ENCODE peak calls at places on chromosomes 5 and 9, in four cellular contexts. J is mucosa of descending colon, G is heart right ventricle, Z is cardiac muscle cell. A is an unnamed sample. For H3K36me3, the result is how much of the 10 kb centered on the place peaks cover.

GRCh38 chr5:54820346-54820745 is 165.0 kb downstream of the ESM1 start:
- DNase-seq in J (no peak), Z (no peak), G (no peak), A (no peak)

GRCh38 chr5:158976035-158976434 is 123.7 kb downstream of the EBF1 start:
- DNase-seq in J (no peak), G (no peak), Z (no peak), A (no peak)

GRCh38 chr9:94649100-94649855 is 10.0 kb upstream of the FBP1 start:
- DNase-seq in G (no peak), J (no peak), Z (no peak), A (no peak)

GRCh38 chr5:148839960-148840359 is 13.5 kb downstream of the ADRB2 start:
- DNase-seq in J (no peak), Z (no peak), G (no peak), A (no peak)

GRCh38 chr5:53167836-53168235 is 58.3 kb upstream of the MOCS2 start:
- DNase-seq in J (no peak), G (peak), Z (no peak), A (no peak)

GRCh38 chr5:407051-407450 is 35.9 kb upstream of the EXOC3 start:
- DNase-seq in J (no peak), Z (no peak), G (no peak), A (no peak)

GRCh38 chr5:77086611-77087483 is at the start of gene ZBED3:
- DNase-seq in J (peak), G (peak), Z (peak), A (peak)

GRCh38 chr9:110832916-110833315 is 164.3 kb downstream of the MUSK start:
- DNase-seq in Z (no peak), J (no peak), G (no peak), A (no peak)

GRCh38 chr5:76431779-76432178 is 28.7 kb downstream of the IQGAP2 start:
- DNase-seq in G (no peak), Z (no peak), J (no peak), A (no peak)

GRCh38 chr9:133238272-133238850 is 29.3 kb upstream of the OBP2B start:
- DNase-seq in G (peak), Z (peak), J (peak), A (peak)

GRCh38 chr9:137168907-137169763 is 716 bp downstream of the LRRC26 start:
- DNase-seq in Z (peak), G (no peak), J (no peak), A (no peak)

GRCh38 chr9:131678499-131679111 is 61.3 kb downstream of the RAPGEF1 start:
- DNase-seq in J (peak), Z (peak), G (peak), A (peak)

GRCh38 chr5:3639175-3639574 is 43.5 kb downstream of the IRX1 start:
- DNase-seq in G (no peak), J (no peak), Z (no peak), A (no peak)

GRCh38 chr5:125575561-125576504 is 829.4 kb upstream of the ZNF608 start:
- DNase-seq in Z (peak), J (peak), G (no peak), A (no peak)

GRCh38 chr5:141476132-141476909 is 555 bp downstream of the PCDHGC3 start:
- DNase-seq in J (peak), G (peak), Z (peak), A (peak)

GRCh38 chr5:10635257-10635860 is 71.5 kb downstream of the ANKRD33B start:
- DNase-seq in J (peak), Z (no peak), G (no peak), A (no peak)

GRCh38 chr5:125891326-125891725 is 531.9 kb upstream of the GRAMD2B start:
- DNase-seq in G (no peak), J (no peak), Z (no peak), A (no peak)

GRCh38 chr5:171207256-171207866 is 101.7 kb upstream of the TLX3 start:
- DNase-seq in G (no peak), J (no peak), Z (peak), A (no peak)

GRCh38 chr5:151825445-151825844 is 53.7 kb downstream of the G3BP1 start:
- DNase-seq in G (peak), Z (peak), J (no peak), A (no peak)

GRCh38 chr9:3040761-3041160 is 196.9 kb upstream of the PUM3 start:
- DNase-seq in J (no peak), Z (no peak), G (no peak), A (no peak)

GRCh38 chr5:91438871-91439270 is 55.8 kb upstream of the ARRDC3 start:
- DNase-seq in Z (no peak), G (no peak), J (no peak), A (no peak)

GRCh38 chr9:127589955-127590370 is 22.1 kb upstream of the STXBP1 start:
- DNase-seq in G (peak), J (no peak), Z (peak), A (peak)

GRCh38 chr5:90954951-90955635 is 396.5 kb downstream of the ADGRV1 start:
- DNase-seq in G (no peak), Z (no peak), J (no peak), A (no peak)

GRCh38 chr5:135833961-135834638 is 363 bp upstream of the SLC25A48 start:
- DNase-seq in J (no peak), G (no peak), Z (no peak), A (no peak)

GRCh38 chr5:126452477-126452876 is 29.3 kb downstream of the GRAMD2B start:
- DNase-seq in Z (no peak), G (no peak), J (no peak), A (no peak)

DNA sequence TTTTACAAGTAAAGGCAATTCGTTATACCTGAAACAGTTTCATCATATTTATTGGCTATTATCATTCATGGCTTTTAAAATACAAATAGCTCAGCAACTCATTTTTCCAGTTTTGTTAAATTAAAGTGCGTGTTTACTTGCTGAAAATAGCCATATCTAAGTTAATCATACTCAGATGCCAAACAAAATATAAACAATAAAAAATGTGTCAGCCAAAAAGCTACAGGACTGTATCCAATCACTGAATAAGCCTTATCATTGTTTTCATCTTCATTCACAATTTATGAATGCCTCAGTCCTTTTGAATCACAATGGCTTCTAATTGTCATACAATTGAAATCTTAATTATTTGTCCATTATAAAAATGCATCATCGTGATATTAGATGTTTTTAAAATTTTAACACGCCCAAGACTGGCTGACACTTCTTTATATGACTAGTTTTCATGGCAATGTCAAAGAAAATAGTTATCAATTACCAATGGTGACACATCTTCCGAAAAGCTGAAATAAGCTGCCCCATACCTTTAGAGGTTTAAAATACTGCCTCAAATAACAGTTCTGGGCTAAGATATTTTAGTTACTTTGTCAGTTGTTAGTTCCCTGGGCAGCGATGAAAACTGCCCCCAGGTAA is 1.9 kb downstream of the NFIB start:
- DNase-seq in J (no peak), Z (no peak), G (no peak), A (no peak)
- H3K4me3 ChIP-seq in J (no peak), Z (peak), G (peak), A (peak)

DNA sequence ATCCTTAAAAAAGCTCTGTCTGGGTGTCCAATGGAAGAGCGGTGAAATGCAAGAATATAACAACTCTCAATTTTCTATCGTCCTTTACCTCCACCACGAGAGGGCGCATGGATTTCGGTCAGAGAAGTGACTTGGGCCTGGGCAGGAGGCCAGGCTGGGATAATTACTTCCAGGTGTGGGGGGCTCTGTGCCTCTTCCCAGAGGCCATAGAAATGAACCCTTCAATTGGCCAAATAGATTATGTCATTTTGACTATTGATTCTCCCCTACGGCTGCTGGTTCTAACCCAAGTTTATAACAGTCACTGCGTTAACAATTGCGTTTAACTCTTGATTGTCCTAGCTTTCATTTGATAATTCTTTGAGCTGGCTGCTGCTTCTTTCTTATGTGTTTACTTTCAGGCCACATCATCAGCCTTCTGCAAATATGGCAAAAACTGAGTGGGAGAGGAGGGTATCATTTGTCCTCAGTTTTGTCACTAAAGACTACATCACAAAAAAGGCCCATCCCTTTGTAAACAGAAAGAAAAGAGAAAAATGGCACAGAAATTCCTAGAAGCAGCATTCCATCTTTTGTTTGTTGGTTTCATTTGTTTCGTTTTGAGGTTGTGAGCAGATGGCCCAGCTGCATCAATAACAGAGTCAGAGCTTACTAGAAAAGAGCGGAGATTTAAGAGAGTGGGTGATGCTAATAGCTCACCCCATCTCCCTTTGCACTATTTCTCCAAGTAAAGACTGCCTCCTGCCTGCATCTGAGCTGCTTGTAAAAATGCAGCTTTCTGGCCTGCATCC is 45.4 kb upstream of the ZFR start:
- DNase-seq in Z (peak), G (peak), J (peak), A (peak)
- H3K36me3 ChIP-seq in Z (under half), G (under half), J (under half), A (under half)

GRCh38 chr9:106287108-106287631 is 575.8 kb upstream of the ZNF462 start:
- DNase-seq in J (no peak), G (no peak), Z (no peak), A (no peak)

GRCh38 chr9:106288689-106289088 is 574.3 kb upstream of the ZNF462 start:
- DNase-seq in J (no peak), Z (no peak), G (no peak), A (no peak)

GRCh38 chr9:106284300-106284699 is 578.7 kb upstream of the ZNF462 start:
- DNase-seq in J (no peak), G (no peak), Z (peak), A (no peak)

DNA sequence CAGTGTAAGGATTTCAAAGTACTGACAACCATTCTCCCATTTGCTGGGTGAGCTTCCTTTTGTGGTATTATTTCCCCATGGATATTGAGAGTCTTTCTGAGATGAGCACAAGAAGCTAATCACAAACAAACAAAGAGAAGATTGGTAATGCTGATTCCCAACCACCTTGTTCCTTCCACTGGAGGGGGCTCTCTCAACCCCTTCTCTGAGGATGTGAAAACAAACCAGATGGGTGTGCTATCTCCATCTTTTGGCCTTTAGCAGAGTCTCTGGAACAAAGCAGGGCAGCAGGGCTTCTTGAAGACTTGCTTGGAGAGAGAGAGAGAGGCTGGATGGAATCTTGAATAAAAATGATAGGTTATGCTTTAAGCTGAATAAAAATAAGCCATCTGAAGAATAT is 576.7 kb upstream of the ZNF462 start:
- DNase-seq in G (no peak), J (no peak), Z (peak), A (no peak)
- H3K4me3 ChIP-seq in G (no peak), J (no peak), Z (no peak), A (no peak)

GRCh38 chr9:37522971-37523370 is 37.2 kb downstream of the POLR1E start:
- DNase-seq in G (no peak), Z (no peak), J (no peak), A (no peak)
- H3K36me3 ChIP-seq in G (under half), Z (under half), J (under half), A (under half)